ENCODE peak calls at places on chromosomes 13 and 19, in five cellular contexts. X is IMR-90, M is cerebellar cortex, S is cardiac muscle cell, K is germinal center. D is an unnamed sample.

GRCh38 chr13:34750078-34750703 is 191.9 kb upstream of the NBEA start:
- DNase-seq in X (no peak), S (peak), K (no peak), M (peak), D (no peak)

GRCh38 chr13:34695063-34695462 is 247.0 kb upstream of the NBEA start:
- DNase-seq in X (no peak), S (no peak), K (no peak), M (no peak), D (no peak)

GRCh38 chr19:46990998-46991676 is 28.5 kb upstream of the NPAS1 start:
- DNase-seq in S (peak), M (peak), K (peak), X (peak), D (peak)

GRCh38 chr19:4622695-4623421 is 16.5 kb upstream of the TNFAIP8L1 start:
- DNase-seq in M (no peak), K (no peak), X (no peak), S (peak), D (no peak)

GRCh38 chr13:21663197-21663596 is 7.7 kb upstream of the FGF9 start:
- DNase-seq in X (no peak), M (no peak), S (no peak), K (no peak), D (no peak)

GRCh38 chr13:113002206-113002821 is 33.3 kb downstream of the MCF2L start:
- DNase-seq in S (peak), K (no peak), M (no peak), X (no peak), D (no peak)

GRCh38 chr19:49071860-49072547 is 495 bp downstream of the KCNA7 start:
- DNase-seq in S (peak), X (no peak), K (peak), M (no peak), D (no peak)

GRCh38 chr19:13243971-13244370 is 93.8 kb downstream of the IER2 start:
- DNase-seq in M (peak), X (no peak), K (no peak), S (no peak), D (no peak)

GRCh38 chr19:5579697-5580096 is 11.9 kb upstream of the TINCR start:
- DNase-seq in X (no peak), M (no peak), K (no peak), S (no peak), D (no peak)

GRCh38 chr19:2734589-2735288 is 5.1 kb downstream of the SLC39A3 start:
- DNase-seq in K (no peak), X (no peak), M (no peak), S (no peak), D (no peak)

GRCh38 chr19:19745496-19746285 is 12.8 kb upstream of the ZNF14 start:
- DNase-seq in M (no peak), X (no peak), S (no peak), K (no peak), D (no peak)

GRCh38 chr19:6738726-6739389 is 622 bp upstream of the TRIP10 start:
- DNase-seq in X (peak), S (peak), M (no peak), K (no peak), D (peak)

GRCh38 chr13:85142351-85142750 is 656.9 kb downstream of the SLITRK6 start:
- DNase-seq in K (no peak), S (no peak), X (no peak), M (no peak), D (no peak)

GRCh38 chr19:8396563-8397203 is 6.5 kb downstream of the RAB11B start:
- DNase-seq in M (peak), K (peak), X (peak), S (peak), D (peak)

GRCh38 chr19:33797821-33798633 is 1.4 kb downstream of the KCTD15 start:
- DNase-seq in S (peak), X (peak), M (peak), K (no peak), D (no peak)

GRCh38 chr13:110274687-110275086 is 32.3 kb downstream of the COL4A1 start:
- DNase-seq in S (no peak), X (no peak), M (no peak), K (no peak), D (no peak)

GRCh38 chr13:43838909-43839308 is 40.6 kb downstream of the CCDC122 start:
- DNase-seq in K (no peak), S (no peak), X (peak), M (no peak), D (no peak)

GRCh38 chr19:39083983-39084731 is at the start of gene ACP7:
- DNase-seq in X (no peak), M (no peak), S (peak), K (no peak), D (no peak)

GRCh38 chr19:54388001-54388802 is 23.5 kb upstream of the LAIR1 start:
- DNase-seq in S (no peak), X (no peak), K (no peak), M (no peak), D (peak)

GRCh38 chr19:58307736-58308135 is 2.6 kb downstream of the ERVK3-1 start:
- DNase-seq in K (no peak), M (no peak), S (no peak), X (no peak), D (no peak)

GRCh38 chr13:48990900-48991299 is 15.2 kb downstream of the FNDC3A start:
- DNase-seq in S (no peak), M (no peak), X (no peak), K (no peak), D (no peak)

GRCh38 chr13:102580552-102581169 is 16.1 kb upstream of the TPP2 start:
- DNase-seq in M (peak), S (peak), K (peak), X (peak), D (peak)

GRCh38 chr13:41505209-41505835 is 48.0 kb downstream of the RGCC start:
- DNase-seq in X (peak), M (no peak), K (no peak), S (no peak), D (no peak)

GRCh38 chr13:96982672-96983071 is 11.6 kb downstream of the OXGR1 start:
- DNase-seq in K (no peak), M (no peak), S (no peak), X (no peak), D (no peak)

GRCh38 chr13:60265566-60265965 is 101.8 kb upstream of the DIAPH3 start:
- DNase-seq in S (no peak), K (no peak), X (no peak), M (no peak), D (no peak)

GRCh38 chr19:10871711-10872550 is 578 bp downstream of the CARM1 start:
- DNase-seq in X (no peak), K (peak), M (no peak), S (peak), D (peak)

GRCh38 chr19:19406878-19407639 is 1.6 kb downstream of the GATAD2A start:
- DNase-seq in X (peak), M (peak), S (no peak), K (no peak), D (peak)

GRCh38 chr19:48770223-48770622 is 14.9 kb downstream of the FGF21 start:
- DNase-seq in M (no peak), S (no peak), K (no peak), X (no peak), D (no peak)

GRCh38 chr19:38714354-38714778 is 29.9 kb downstream of the CAPN12 start:
- DNase-seq in K (no peak), S (no peak), M (no peak), X (no peak), D (no peak)

GRCh38 chr19:12952488-12953455 is 4.3 kb downstream of the GADD45GIP1 start:
- DNase-seq in X (peak), M (peak), S (no peak), K (no peak), D (no peak)

GRCh38 chr13:27631665-27632064 is 10.0 kb downstream of the POLR1D start:
- DNase-seq in S (no peak), K (no peak), X (no peak), M (no peak), D (no peak)

GRCh38 chr13:43478178-43478577 is 308.6 kb downstream of the ENOX1 start:
- DNase-seq in S (no peak), X (no peak), M (no peak), K (no peak), D (no peak)

GRCh38 chr19:12733369-12733896 is 1.1 kb downstream of the TRIR start:
- DNase-seq in K (peak), M (no peak), S (no peak), X (peak), D (peak)

GRCh38 chr13:44236370-44236769 is 137.3 kb upstream of the SERP2 start:
- DNase-seq in X (peak), S (no peak), K (no peak), M (no peak), D (no peak)

GRCh38 chr13:20174656-20175405 is 14.0 kb upstream of the GJA3 start:
- DNase-seq in K (no peak), X (peak), S (no peak), M (no peak), D (peak)

D was measured in MM.1S.